ENCODE peak calls at places on chromosomes 7 and 10, in eight cellular contexts. S is AG04450; R is activated T-cell treated with anti-CD3 and anti-CD28 coated beads for 1 hour; E is chondrocyte; V is amniotic stem cell; Q is stimulated activated naive CD4-positive, alpha-beta T cell; B is PC-3; M is stimulated activated naive CD8-positive, alpha-beta T cell treated with anti-CD3 and anti-CD28 coated beads, Interleukin-15, amount 100 ng/mL, for 72 hours. A is an unnamed sample.

GRCh38 chr7:108448777-108449576 is 7.3 kb downstream of the NRCAM start:
- DNase-seq in M (no peak), R (no peak), B (no peak), S (no peak), Q (no peak), V (no peak), E (no peak), A (no peak)

GRCh38 chr7:23918856-23919255 is 208.8 kb downstream of the STK31 start:
- DNase-seq in R (no peak), Q (no peak), S (no peak), E (no peak), V (no peak), M (no peak), B (no peak), A (no peak)

GRCh38 chr10:71773221-71773971 is at the start of gene VSIR:
- DNase-seq in E (peak; percentile 87), S (peak; percentile 33), Q (peak; percentile 86), V (peak; percentile 34), M (peak; percentile 95), R (peak; percentile 93), B (peak; percentile 81), A (peak; percentile 55)

GRCh38 chr10:27564381-27564780 is 60.3 kb downstream of the RAB18 start:
- DNase-seq in B (no peak), E (no peak), V (no peak), R (no peak), S (no peak), Q (no peak), M (no peak), A (no peak)

GRCh38 chr10:4240641-4241197 is 455.7 kb upstream of the KLF6 start:
- DNase-seq in M (no peak), V (peak; percentile 48), Q (no peak), E (no peak), S (peak; percentile 68), R (no peak), B (no peak), A (peak; percentile 87)

GRCh38 chr10:105579112-105579511 is 938.0 kb downstream of the SORCS3 start:
- DNase-seq in S (no peak), B (no peak), V (no peak), Q (no peak), R (no peak), M (no peak), E (peak; percentile 75), A (no peak)

GRCh38 chr7:24971333-24972165 is 8.4 kb downstream of the OSBPL3 start:
- DNase-seq in M (no peak), Q (no peak), E (no peak), S (peak; percentile 85), V (peak; percentile 23), B (peak; percentile 26), R (no peak), A (peak; percentile 72)

GRCh38 chr10:68073631-68074403 is 1.3 kb downstream of the HERC4 start:
- DNase-seq in M (no peak), S (no peak), B (peak; percentile 56), Q (no peak), E (no peak), R (no peak), V (no peak), A (no peak)

GRCh38 chr10:47346572-47347302 is 1.4 kb upstream of the RBP3 start:
- DNase-seq in Q (no peak), B (no peak), R (no peak), V (no peak), E (peak; percentile 53), M (no peak), S (no peak), A (no peak)

GRCh38 chr7:5139998-5140397 is 50.0 kb upstream of the WIPI2 start:
- DNase-seq in M (peak; percentile 29), R (no peak), B (peak; percentile 22), E (no peak), S (no peak), V (no peak), Q (no peak), A (no peak)

GRCh38 chr10:35641430-35642015 is 573 bp downstream of the FZD8 start:
- DNase-seq in B (no peak), S (no peak), V (no peak), M (no peak), Q (no peak), E (no peak), R (no peak), A (no peak)

GRCh38 chr10:12448729-12449391 is 99.5 kb downstream of the CAMK1D start:
- DNase-seq in V (peak; percentile 88), R (peak; percentile 48), M (peak; percentile 82), E (no peak), Q (peak; percentile 83), S (peak; percentile 69), B (peak; percentile 78), A (no peak)

A was measured in fibroblast of the conjunctiva.